ENCODE peak calls at places on chromosome 11, in four cellular contexts. I is dorsolateral prefrontal cortex, F is psoas muscle, O is astrocyte of the spinal cord. J is an unnamed sample.

GRCh38 chr11:130180491-130180890 is 20.9 kb downstream of the ST14 start:
- DNase-seq in I (no peak), F (no peak), O (peak), J (peak)

GRCh38 chr11:75562836-75563484 is 907 bp downstream of the SERPINH1 start:
- DNase-seq in I (no peak), F (peak), O (peak), J (peak)

GRCh38 chr11:69249641-69250502 is 44.1 kb upstream of the MYEOV start:
- DNase-seq in I (no peak), F (no peak), O (peak), J (no peak)

GRCh38 chr11:797300-798092 is 585 bp downstream of the SLC25A22 start:
- DNase-seq in I (peak), F (peak), O (peak), J (peak)

GRCh38 chr11:57729479-57729878 is 11.8 kb upstream of the SELENOH start:
- DNase-seq in I (no peak), F (no peak), O (no peak), J (no peak)

GRCh38 chr11:13338437-13339069 is 61.0 kb downstream of the BMAL1 start:
- DNase-seq in I (no peak), F (no peak), O (no peak), J (peak)

GRCh38 chr11:59207988-59208432 is 4.7 kb downstream of the MPEG1 start:
- DNase-seq in I (no peak), F (no peak), O (peak), J (peak)

GRCh38 chr11:64568584-64569140 is 22.4 kb upstream of the SLC22A12 start:
- DNase-seq in I (no peak), F (no peak), O (no peak), J (no peak)

GRCh38 chr11:130097285-130097684 is 27.6 kb downstream of the APLP2 start:
- DNase-seq in I (no peak), F (no peak), O (no peak), J (no peak)

GRCh38 chr11:125069796-125070195 is 6.7 kb downstream of the SLC37A2 start:
- DNase-seq in I (no peak), F (no peak), O (no peak), J (no peak)

GRCh38 chr11:64784813-64785581 is 6.7 kb upstream of the SF1 start:
- DNase-seq in I (no peak), F (peak), O (no peak), J (no peak)

GRCh38 chr11:72012897-72013721 is 14.4 kb downstream of the IL18BP start:
- DNase-seq in I (peak), F (peak), O (peak), J (no peak)

GRCh38 chr11:64763804-64764611 is 4.2 kb upstream of the PYGM start:
- DNase-seq in I (peak), F (peak), O (no peak), J (no peak)

GRCh38 chr11:77375114-77375513 is 73.6 kb upstream of the GDPD4 start:
- DNase-seq in I (no peak), F (no peak), O (peak), J (no peak)

GRCh38 chr11:128830290-128830813 is 36.7 kb downstream of the KCNJ1 start:
- DNase-seq in I (no peak), F (no peak), O (no peak), J (no peak)

GRCh38 chr11:115990004-115990447 is 485.8 kb upstream of the CADM1 start:
- DNase-seq in I (peak), F (no peak), O (no peak), J (no peak)

GRCh38 chr11:34632105-34632780 is 11.3 kb downstream of the EHF start:
- DNase-seq in I (no peak), F (peak), O (no peak), J (no peak)

GRCh38 chr11:70399681-70400112 is 1.4 kb downstream of the CTTN start:
- DNase-seq in I (peak), F (peak), O (peak), J (peak)

GRCh38 chr11:57426439-57426753 is 525 bp downstream of the SLC43A3 start:
- DNase-seq in I (no peak), F (no peak), O (no peak), J (no peak)

GRCh38 chr11:68773521-68774187 is 22.3 kb upstream of the TESMIN start:
- DNase-seq in I (no peak), F (no peak), O (peak), J (no peak)

GRCh38 chr11:27933992-27934829 is 173.7 kb downstream of the KIF18A start:
- DNase-seq in I (no peak), F (no peak), O (peak), J (peak)

GRCh38 chr11:208177-208916 is 839 bp downstream of the RIC8A start:
- DNase-seq in I (peak), F (peak), O (peak), J (peak)

GRCh38 chr11:79294845-79295520 is 145.8 kb downstream of the TENM4 start:
- DNase-seq in I (no peak), F (no peak), O (no peak), J (no peak)

GRCh38 chr11:126426820-126427749 is 71.6 kb downstream of the ST3GAL4 start:
- DNase-seq in I (no peak), F (no peak), O (no peak), J (no peak)

GRCh38 chr11:2375964-2376551 is 1.1 kb upstream of the CD81 start:
- DNase-seq in I (no peak), F (peak), O (no peak), J (no peak)

GRCh38 chr11:67270256-67271211 is 4.3 kb downstream of the GRK2 start:
- DNase-seq in I (peak), F (peak), O (no peak), J (no peak)

GRCh38 chr11:71115770-71116434 is 136.5 kb downstream of the SHANK2 start:
- DNase-seq in I (no peak), F (no peak), O (no peak), J (no peak)

GRCh38 chr11:34624069-34624468 is 3.2 kb downstream of the EHF start:
- DNase-seq in I (no peak), F (no peak), O (no peak), J (no peak)

GRCh38 chr11:83724704-83725114 is 438.5 kb upstream of the CCDC90B start:
- DNase-seq in I (peak), F (no peak), O (no peak), J (no peak)

GRCh38 chr11:65651589-65652510 is 10.9 kb downstream of the RELA start:
- DNase-seq in I (no peak), F (peak), O (peak), J (no peak)

GRCh38 chr11:69367211-69367964 is 73.4 kb downstream of the MYEOV start:
- DNase-seq in I (no peak), F (no peak), O (no peak), J (no peak)

GRCh38 chr11:98601181-98601773 is 419.5 kb upstream of the CNTN5 start:
- DNase-seq in I (no peak), F (no peak), O (peak), J (no peak)

GRCh38 chr11:58784995-58785394 is 53.3 kb upstream of the GLYAT start:
- DNase-seq in I (no peak), F (no peak), O (no peak), J (no peak)

GRCh38 chr11:68282141-68282860 is 10.5 kb upstream of the C11orf24 start:
- DNase-seq in I (no peak), F (no peak), O (no peak), J (no peak)

GRCh38 chr11:132941024-132941646 is 591.2 kb downstream of the OPCML start:
- DNase-seq in I (no peak), F (no peak), O (peak), J (peak)

GRCh38 chr11:11078344-11078743 is 220.5 kb upstream of the ZBED5 start:
- DNase-seq in I (no peak), F (no peak), O (peak), J (peak)

GRCh38 chr11:85694385-85694980 is 8.5 kb upstream of the CCDC89 start:
- DNase-seq in I (no peak), F (no peak), O (peak), J (peak)

GRCh38 chr11:133323354-133323753 is 208.9 kb downstream of the OPCML start:
- DNase-seq in I (no peak), F (no peak), O (no peak), J (no peak)

GRCh38 chr11:22656128-22656527 is 10.3 kb upstream of the GAS2 start:
- DNase-seq in I (no peak), F (no peak), O (no peak), J (no peak)

DNA sequence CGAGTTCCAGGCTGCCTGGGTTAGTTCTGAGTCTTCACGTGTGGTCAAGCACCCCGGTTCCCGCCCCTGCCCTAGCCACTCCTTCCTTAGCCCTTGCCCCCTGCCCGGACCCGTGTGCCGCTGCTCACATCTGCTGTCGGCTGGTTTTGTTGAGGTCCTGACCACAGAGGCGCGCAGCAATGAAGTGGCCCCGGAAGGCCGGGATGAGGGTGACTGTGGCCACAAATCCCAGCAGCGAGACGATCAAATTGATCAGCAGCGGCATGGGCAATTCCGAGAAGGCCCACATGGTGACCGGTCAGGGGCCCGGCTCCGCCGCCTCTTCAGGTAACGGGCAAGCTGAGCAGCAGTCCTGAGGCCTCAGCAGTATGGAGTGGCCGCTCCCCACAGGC is 290 bp downstream of the DPAGT1 start:
- DNase-seq in I (no peak), F (no peak), O (no peak), J (no peak)
- TF ChIP-seq CTCF in I (no peak), F (peak), O (peak), J (peak)

DNA sequence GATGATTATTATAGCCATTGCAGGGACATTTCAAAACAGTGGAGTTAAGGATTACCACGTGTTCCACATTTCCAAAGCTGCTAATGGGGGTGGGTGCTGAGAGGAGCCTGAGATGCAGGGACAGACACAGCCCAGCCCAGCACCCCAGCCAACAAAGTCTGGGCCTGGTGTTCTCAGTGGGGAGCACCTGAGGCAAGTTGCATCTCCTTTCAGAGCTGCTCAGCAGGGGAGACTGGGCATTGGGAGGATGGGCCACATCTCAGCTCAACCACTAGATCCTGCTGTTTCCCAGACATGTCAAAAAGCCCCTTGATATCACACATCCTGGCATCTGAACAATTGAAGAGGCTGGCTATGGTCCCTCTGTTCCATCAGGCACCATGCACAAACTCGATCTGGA is 458.0 kb upstream of the KIRREL3 start:
- DNase-seq in I (no peak), F (no peak), O (no peak), J (no peak)
- TF ChIP-seq CTCF in I (no peak), F (no peak), O (no peak), J (no peak)

DNA sequence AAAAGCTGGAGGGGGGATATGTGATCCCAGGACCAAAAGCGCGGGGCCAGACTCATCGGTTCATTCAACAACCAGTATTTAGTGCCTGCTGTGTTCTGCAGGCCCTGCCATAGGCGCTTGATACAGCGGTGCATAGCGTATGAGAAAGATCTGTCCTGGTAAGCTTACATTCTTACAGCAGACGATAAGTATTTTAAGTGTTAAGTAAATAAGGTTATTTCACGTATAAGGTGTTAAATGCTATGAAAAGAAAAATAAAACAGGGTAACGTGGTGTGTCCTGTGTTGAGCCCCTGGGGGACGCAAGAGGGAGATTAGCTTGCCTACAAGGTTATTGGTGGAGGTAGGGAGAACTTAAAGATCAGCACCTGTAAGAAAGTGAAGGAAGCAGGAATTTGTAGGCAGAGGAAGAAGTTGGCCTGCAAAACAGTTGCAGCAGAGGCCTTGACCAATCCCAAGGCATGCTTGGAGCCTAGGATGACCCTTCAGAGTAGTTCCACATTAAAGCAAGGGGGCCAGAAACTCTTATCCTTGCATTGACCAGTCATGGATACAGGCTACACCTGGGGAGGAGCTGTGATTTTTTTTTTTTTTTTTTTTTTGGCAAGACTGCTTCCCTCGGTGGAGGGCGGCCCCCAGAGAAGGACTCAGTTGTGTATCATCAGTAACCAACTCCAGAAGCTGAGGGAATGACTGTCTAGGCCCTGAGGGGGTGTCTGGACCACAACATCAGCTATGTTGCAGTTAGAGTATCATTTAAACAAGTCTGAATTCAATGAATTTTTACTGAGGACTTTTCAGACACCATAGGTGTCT is 499 bp upstream of the LIPT2 start:
- DNase-seq in I (no peak), F (no peak), O (no peak), J (peak)
- TF ChIP-seq CTCF in I (no peak), F (no peak), O (no peak), J (no peak)

DNA sequence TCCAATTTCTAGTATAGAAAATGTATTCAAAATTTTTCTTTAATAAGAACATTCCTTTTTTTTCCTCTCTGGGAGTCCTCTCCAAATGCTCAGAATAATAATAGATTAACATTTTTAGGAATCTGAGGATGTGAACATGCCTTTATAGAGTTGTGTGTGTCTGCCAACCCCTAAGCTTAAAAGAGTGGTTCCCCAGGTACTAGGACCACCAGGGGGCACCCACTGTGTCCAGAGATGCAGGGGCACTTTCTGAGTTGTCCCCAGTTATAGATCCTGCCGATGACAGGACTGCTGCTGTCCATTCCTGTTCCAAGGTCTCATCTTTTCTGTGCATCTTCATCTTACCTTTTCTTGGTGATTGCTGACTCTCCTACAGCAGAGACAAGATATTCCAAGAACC is 27.0 kb upstream of the MICAL2 start:
- DNase-seq in I (no peak), F (no peak), O (no peak), J (no peak)
- TF ChIP-seq CTCF in I (no peak), F (no peak), O (no peak), J (peak)

GRCh38 chr11:61797263-61797944 is 4.7 kb downstream of the FEN1 start:
- DNase-seq in I (peak), F (peak), O (peak), J (peak)
- TF ChIP-seq CTCF in I (peak), F (peak), O (peak), J (peak)

GRCh38 chr11:32448232-32448631 is 12.9 kb upstream of the WT1 start:
- DNase-seq in I (no peak), F (no peak), O (no peak), J (peak)
- TF ChIP-seq CTCF in I (no peak), F (no peak), O (peak), J (peak)

GRCh38 chr11:102664001-102664752 is 39.0 kb upstream of the MMP20 start:
- DNase-seq in I (no peak), F (no peak), O (no peak), J (no peak)
- TF ChIP-seq CTCF in I (no peak), F (no peak), O (peak), J (peak)

DNA sequence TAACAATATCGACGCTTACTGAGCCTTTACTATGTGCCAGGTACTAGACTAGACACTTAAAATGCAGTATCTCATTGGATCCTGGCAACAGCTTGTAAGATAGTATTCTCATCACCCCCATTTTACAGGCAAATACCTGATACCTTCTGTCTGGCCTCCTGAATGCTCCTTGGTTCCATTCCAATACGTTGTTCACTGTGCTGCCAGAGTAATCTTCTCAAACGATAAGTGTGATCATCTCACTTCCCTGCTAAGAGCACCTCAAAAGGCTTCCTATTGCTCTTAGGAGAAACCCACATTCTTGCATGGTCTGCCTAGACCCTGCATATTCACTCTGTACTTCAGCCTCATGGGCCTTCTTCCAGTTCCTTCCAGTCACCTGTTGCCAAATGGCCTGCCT is 1.3 kb upstream of the NRIP3 start:
- DNase-seq in I (no peak), F (no peak), O (no peak), J (no peak)
- TF ChIP-seq CTCF in I (no peak), F (no peak), O (no peak), J (no peak)

GRCh38 chr11:17165247-17165890 is 42.4 kb downstream of the PIK3C2A start:
- DNase-seq in I (no peak), F (no peak), O (no peak), J (no peak)
- TF ChIP-seq CTCF in I (no peak), F (no peak), O (no peak), J (no peak)